ENCODE peak calls at places on chromosome 14, in five cellular contexts. One of them, this sample, is unnamed.

GRCh38 chr14:70898346-70898745 is 8.9 kb upstream of the PCNX1 start:
- DNase-seq in H1: no peak
- DNase-seq in spleen: no peak
- DNase-seq in prostate gland: no peak
- DNase-seq in transverse colon: no peak
- DNase-seq in this sample: no peak

GRCh38 chr14:95361373-95362179 is 41.9 kb upstream of the CLMN start:
- DNase-seq in spleen: peak; percentile 84
- DNase-seq in H1: peak; percentile 72
- DNase-seq in transverse colon: peak; percentile 75
- DNase-seq in prostate gland: peak; percentile 53
- DNase-seq in this sample: no peak

GRCh38 chr14:77641534-77642341 is 25.3 kb upstream of the SPTLC2 start:
- DNase-seq in transverse colon: peak; percentile 76
- DNase-seq in spleen: peak; percentile 92
- DNase-seq in H1: no peak
- DNase-seq in prostate gland: peak; percentile 53
- DNase-seq in this sample: peak; percentile 89

GRCh38 chr14:24362241-24362960 is 5.6 kb upstream of the NFATC4 start:
- DNase-seq in prostate gland: no peak
- DNase-seq in H1: no peak
- DNase-seq in spleen: no peak
- DNase-seq in transverse colon: no peak
- DNase-seq in this sample: no peak

GRCh38 chr14:103188691-103189480 is 65.6 kb downstream of the TNFAIP2 start:
- DNase-seq in H1: no peak
- DNase-seq in prostate gland: no peak
- DNase-seq in transverse colon: peak; percentile 37
- DNase-seq in spleen: no peak
- DNase-seq in this sample: peak; percentile 66

GRCh38 chr14:54221971-54222370 is 174.8 kb upstream of the CDKN3 start:
- DNase-seq in H1: no peak
- DNase-seq in transverse colon: no peak
- DNase-seq in spleen: no peak
- DNase-seq in prostate gland: no peak
- DNase-seq in this sample: no peak

GRCh38 chr14:93954516-93954830 is 21.9 kb downstream of the ASB2 start:
- DNase-seq in spleen: no peak
- DNase-seq in prostate gland: no peak
- DNase-seq in H1: no peak
- DNase-seq in transverse colon: no peak
- DNase-seq in this sample: no peak

GRCh38 chr14:33848706-33849454 is 102.0 kb downstream of the EGLN3 start:
- DNase-seq in spleen: no peak
- DNase-seq in H1: peak; percentile 86
- DNase-seq in transverse colon: peak; percentile 78
- DNase-seq in prostate gland: peak; percentile 21
- DNase-seq in this sample: peak; percentile 71

GRCh38 chr14:101226603-101227425 is 323.3 kb upstream of the RTL1 start:
- DNase-seq in prostate gland: no peak
- DNase-seq in transverse colon: peak; percentile 31
- DNase-seq in spleen: no peak
- DNase-seq in H1: no peak
- DNase-seq in this sample: no peak

GRCh38 chr14:105150026-105150367 is 18.6 kb downstream of the JAG2 start:
- DNase-seq in H1: no peak
- DNase-seq in transverse colon: no peak
- DNase-seq in prostate gland: no peak
- DNase-seq in spleen: no peak
- DNase-seq in this sample: no peak

GRCh38 chr14:81589381-81590065 is 55.9 kb upstream of the SEL1L start:
- DNase-seq in H1: no peak
- DNase-seq in spleen: no peak
- DNase-seq in prostate gland: no peak
- DNase-seq in transverse colon: no peak
- DNase-seq in this sample: no peak

GRCh38 chr14:81594012-81594411 is 60.4 kb upstream of the SEL1L start:
- DNase-seq in transverse colon: no peak
- DNase-seq in spleen: no peak
- DNase-seq in prostate gland: no peak
- DNase-seq in H1: no peak
- DNase-seq in this sample: peak; percentile 65

GRCh38 chr14:81591266-81591665 is 57.6 kb upstream of the SEL1L start:
- DNase-seq in spleen: no peak
- DNase-seq in H1: no peak
- DNase-seq in transverse colon: no peak
- DNase-seq in prostate gland: no peak
- DNase-seq in this sample: no peak
- TF ChIP-seq POLR2AphosphoS5 in spleen: no peak
- TF ChIP-seq POLR2AphosphoS5 in H1: no peak
- TF ChIP-seq POLR2AphosphoS5 in transverse colon: no peak
- TF ChIP-seq POLR2AphosphoS5 in prostate gland: no peak
- TF ChIP-seq POLR2AphosphoS5 in this sample: no peak

GRCh38 chr14:89022274-89022673 is 197.8 kb downstream of the TTC8 start:
- DNase-seq in H1: no peak
- DNase-seq in prostate gland: no peak
- DNase-seq in spleen: no peak
- DNase-seq in transverse colon: no peak
- DNase-seq in this sample: no peak
- TF ChIP-seq POLR2AphosphoS5 in H1: no peak
- TF ChIP-seq POLR2AphosphoS5 in prostate gland: no peak
- TF ChIP-seq POLR2AphosphoS5 in spleen: no peak
- TF ChIP-seq POLR2AphosphoS5 in transverse colon: no peak
- TF ChIP-seq POLR2AphosphoS5 in this sample: no peak

GRCh38 chr14:50775357-50775756 is 55.6 kb downstream of the NIN start:
- DNase-seq in transverse colon: no peak
- DNase-seq in H1: no peak
- DNase-seq in spleen: no peak
- DNase-seq in prostate gland: no peak
- DNase-seq in this sample: no peak
- TF ChIP-seq POLR2AphosphoS5 in transverse colon: no peak
- TF ChIP-seq POLR2AphosphoS5 in H1: no peak
- TF ChIP-seq POLR2AphosphoS5 in spleen: no peak
- TF ChIP-seq POLR2AphosphoS5 in prostate gland: no peak
- TF ChIP-seq POLR2AphosphoS5 in this sample: no peak

GRCh38 chr14:72617391-72618011 is 276.4 kb downstream of the DPF3 start:
- DNase-seq in prostate gland: no peak
- DNase-seq in transverse colon: no peak
- DNase-seq in H1: no peak
- DNase-seq in spleen: no peak
- DNase-seq in this sample: no peak
- TF ChIP-seq POLR2AphosphoS5 in prostate gland: no peak
- TF ChIP-seq POLR2AphosphoS5 in transverse colon: no peak
- TF ChIP-seq POLR2AphosphoS5 in H1: no peak
- TF ChIP-seq POLR2AphosphoS5 in spleen: no peak
- TF ChIP-seq POLR2AphosphoS5 in this sample: no peak